ENCODE peak calls at places on chromosomes 4 and X, in four cellular contexts. One of them, this sample, is unnamed.

GRCh38 chr4:156870861-156871260 is 100.7 kb downstream of the PDGFC start:
- DNase-seq in GM13976: no peak
- DNase-seq in foreskin fibroblast: no peak
- DNase-seq in CD8-positive, alpha-beta T cell: no peak
- DNase-seq in this sample: no peak

GRCh38 chrX:42119076-42119475 is 195.7 kb upstream of the CASK start:
- DNase-seq in GM13976: no peak
- DNase-seq in foreskin fibroblast: peak; percentile 7
- DNase-seq in CD8-positive, alpha-beta T cell: no peak
- DNase-seq in this sample: no peak

GRCh38 chrX:56564921-56565861 is 1.8 kb downstream of the UBQLN2 start:
- DNase-seq in GM13976: no peak
- DNase-seq in foreskin fibroblast: no peak
- DNase-seq in CD8-positive, alpha-beta T cell: no peak
- DNase-seq in this sample: peak; percentile 2

GRCh38 chrX:145405012-145405411 is 157.7 kb downstream of the SPANXN1 start:
- DNase-seq in GM13976: peak; percentile 37
- DNase-seq in foreskin fibroblast: no peak
- DNase-seq in CD8-positive, alpha-beta T cell: no peak
- DNase-seq in this sample: peak; percentile 12

GRCh38 chr4:2789801-2790582 is 2.9 kb upstream of the SH3BP2 start:
- DNase-seq in GM13976: no peak
- DNase-seq in foreskin fibroblast: no peak
- DNase-seq in CD8-positive, alpha-beta T cell: no peak
- DNase-seq in this sample: no peak

GRCh38 chr4:153393397-153393796 is 48.9 kb downstream of the MND1 start:
- DNase-seq in GM13976: no peak
- DNase-seq in foreskin fibroblast: peak; percentile 67
- DNase-seq in CD8-positive, alpha-beta T cell: no peak
- DNase-seq in this sample: no peak

GRCh38 chr4:123587983-123588494 is 191.4 kb downstream of the SPRY1 start:
- DNase-seq in GM13976: no peak
- DNase-seq in foreskin fibroblast: peak; percentile 90
- DNase-seq in CD8-positive, alpha-beta T cell: no peak
- DNase-seq in this sample: no peak

GRCh38 chrX:53357799-53358530 is 64.5 kb downstream of the SMC1A start:
- DNase-seq in GM13976: no peak
- DNase-seq in foreskin fibroblast: peak; percentile 4
- DNase-seq in CD8-positive, alpha-beta T cell: no peak
- DNase-seq in this sample: peak; percentile 14

GRCh38 chrX:153494061-153494460 is 719 bp upstream of the BGN start:
- DNase-seq in GM13976: no peak
- DNase-seq in foreskin fibroblast: no peak
- DNase-seq in CD8-positive, alpha-beta T cell: no peak
- DNase-seq in this sample: no peak

GRCh38 chrX:153493085-153493484 is 1.7 kb upstream of the BGN start:
- DNase-seq in GM13976: no peak
- DNase-seq in foreskin fibroblast: no peak
- DNase-seq in CD8-positive, alpha-beta T cell: no peak
- DNase-seq in this sample: no peak

GRCh38 chrX:153495903-153496629 is 1.3 kb downstream of the BGN start:
- DNase-seq in GM13976: no peak
- DNase-seq in foreskin fibroblast: no peak
- DNase-seq in CD8-positive, alpha-beta T cell: no peak
- DNase-seq in this sample: no peak

GRCh38 chrX:153495362-153495751 is 577 bp downstream of the BGN start:
- DNase-seq in GM13976: no peak
- DNase-seq in foreskin fibroblast: no peak
- DNase-seq in CD8-positive, alpha-beta T cell: no peak
- DNase-seq in this sample: no peak

GRCh38 chrX:153494541-153495361 is at the start of gene BGN:
- DNase-seq in GM13976: no peak
- DNase-seq in foreskin fibroblast: peak; percentile 42
- DNase-seq in CD8-positive, alpha-beta T cell: no peak
- DNase-seq in this sample: peak; percentile 58
- TF ChIP-seq CTCF in GM13976: no peak
- TF ChIP-seq CTCF in foreskin fibroblast: peak; percentile 43
- TF ChIP-seq CTCF in CD8-positive, alpha-beta T cell: no peak
- TF ChIP-seq CTCF in this sample: peak; percentile 22

DNA sequence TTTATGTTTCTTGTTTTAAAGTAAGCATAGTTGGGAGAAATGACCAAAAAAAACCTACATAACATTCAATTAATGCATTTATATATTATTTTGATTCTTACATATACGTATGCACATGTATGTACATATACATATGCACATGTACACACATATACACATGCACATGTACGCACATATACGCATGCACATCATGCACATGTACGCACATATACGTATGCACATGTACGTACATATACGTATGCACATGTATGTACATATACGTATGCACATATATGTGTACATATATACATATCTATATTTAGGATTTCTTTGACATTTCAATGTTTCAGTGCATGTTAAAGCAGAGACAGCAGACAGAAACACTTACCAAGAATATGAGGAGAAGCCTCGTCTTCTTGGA is 263.4 kb downstream of the ADAMTS3 start:
- DNase-seq in GM13976: no peak
- DNase-seq in foreskin fibroblast: no peak
- DNase-seq in CD8-positive, alpha-beta T cell: no peak
- DNase-seq in this sample: no peak
- TF ChIP-seq CTCF in GM13976: no peak
- TF ChIP-seq CTCF in foreskin fibroblast: no peak
- TF ChIP-seq CTCF in CD8-positive, alpha-beta T cell: no peak
- TF ChIP-seq CTCF in this sample: no peak

DNA sequence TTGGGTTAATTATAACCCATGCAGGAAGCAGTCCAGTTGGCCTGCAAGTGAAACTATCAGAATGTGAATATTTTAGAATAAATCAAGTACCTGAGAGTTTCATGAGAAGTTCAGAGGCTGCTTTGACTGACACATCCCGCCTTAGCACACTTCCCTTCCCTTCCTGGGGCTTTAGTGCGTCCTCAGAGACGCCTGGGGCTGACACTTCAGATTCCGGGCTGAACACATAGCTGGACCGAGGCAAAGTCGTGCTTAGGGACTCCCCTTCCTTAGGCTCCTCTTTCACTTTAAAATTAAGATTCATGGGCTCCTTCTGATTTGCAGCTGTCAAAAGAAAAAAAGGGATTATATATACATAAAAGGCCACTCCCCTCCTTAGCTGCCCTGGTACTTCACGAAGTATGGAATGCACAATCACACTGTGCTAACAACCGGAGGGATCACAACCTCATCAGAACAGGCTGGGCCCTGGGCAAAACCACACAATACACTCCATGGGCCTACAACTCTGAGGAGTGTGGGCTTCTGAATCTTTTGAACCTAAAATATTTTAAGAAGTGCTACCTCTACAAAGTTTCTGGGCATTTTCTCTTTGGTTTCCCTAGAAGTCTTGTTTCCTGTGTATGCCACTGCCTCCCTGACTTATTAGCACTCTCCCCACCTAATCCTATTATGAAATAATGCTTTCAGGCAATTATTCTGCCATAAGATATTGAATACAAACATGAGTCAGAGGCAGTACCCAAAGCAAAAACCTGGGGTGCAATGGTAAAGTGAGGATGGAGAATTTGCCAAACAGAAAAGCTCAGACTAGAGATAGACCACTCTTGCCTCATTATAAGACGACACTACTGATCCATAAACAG is 68.2 kb downstream of the ZNF827 start:
- DNase-seq in GM13976: no peak
- DNase-seq in foreskin fibroblast: no peak
- DNase-seq in CD8-positive, alpha-beta T cell: no peak
- DNase-seq in this sample: no peak
- TF ChIP-seq CTCF in GM13976: no peak
- TF ChIP-seq CTCF in foreskin fibroblast: no peak
- TF ChIP-seq CTCF in CD8-positive, alpha-beta T cell: no peak
- TF ChIP-seq CTCF in this sample: no peak

DNA sequence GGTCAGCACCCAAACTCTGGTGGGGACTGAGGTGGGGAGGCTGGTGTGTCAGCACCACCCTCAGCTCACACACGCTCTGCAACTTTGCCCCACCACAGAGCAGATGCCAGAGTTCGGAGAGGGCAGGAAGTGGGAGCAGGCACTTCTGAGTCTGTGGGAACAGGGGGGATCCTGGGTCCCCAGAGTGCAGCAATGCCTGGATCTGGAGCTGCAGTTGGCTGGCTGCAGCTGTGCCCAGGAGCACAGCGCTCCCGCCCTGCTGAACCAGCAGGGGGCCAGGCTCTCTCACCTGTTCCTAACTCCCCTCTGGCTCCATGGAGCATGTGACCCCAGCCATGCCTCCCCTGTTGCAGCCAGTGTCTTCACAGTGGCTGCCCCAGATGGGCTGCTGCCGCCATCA is 252.4 kb downstream of the SPOCK3 start:
- DNase-seq in GM13976: no peak
- DNase-seq in foreskin fibroblast: no peak
- DNase-seq in CD8-positive, alpha-beta T cell: no peak
- DNase-seq in this sample: no peak
- TF ChIP-seq CTCF in GM13976: no peak
- TF ChIP-seq CTCF in foreskin fibroblast: no peak
- TF ChIP-seq CTCF in CD8-positive, alpha-beta T cell: no peak
- TF ChIP-seq CTCF in this sample: no peak

GRCh38 chrX:8815460-8816065 is 14.4 kb upstream of the FAM9A start:
- DNase-seq in GM13976: peak; percentile 32
- DNase-seq in foreskin fibroblast: peak; percentile 13
- DNase-seq in CD8-positive, alpha-beta T cell: no peak
- DNase-seq in this sample: peak; percentile 41
- TF ChIP-seq CTCF in GM13976: peak; percentile 71
- TF ChIP-seq CTCF in foreskin fibroblast: peak; percentile 60
- TF ChIP-seq CTCF in CD8-positive, alpha-beta T cell: peak; percentile 75
- TF ChIP-seq CTCF in this sample: peak; percentile 85